ENCODE peak calls at places on chromosomes 3 and 15, in six cellular contexts. One of them, this sample, is unnamed.

GRCh38 chr3:123652346-123652984 is 67.6 kb upstream of the HACD2 start:
- DNase-seq in NT2/D1: peak; percentile 46
- DNase-seq in uterus: peak; percentile 86
- DNase-seq in neural progenitor cell: peak; percentile 87
- DNase-seq in GM23248: peak; percentile 88
- DNase-seq in SK-N-SH: peak; percentile 89
- DNase-seq in this sample: peak; percentile 91

GRCh38 chr3:124826703-124827102 is 60.5 kb downstream of the ITGB5 start:
- DNase-seq in NT2/D1: peak; percentile 64
- DNase-seq in uterus: peak; percentile 65
- DNase-seq in neural progenitor cell: no peak
- DNase-seq in GM23248: peak; percentile 94
- DNase-seq in SK-N-SH: no peak
- DNase-seq in this sample: peak; percentile 90

GRCh38 chr15:70379134-70379533 is 281.4 kb upstream of the TLE3 start:
- DNase-seq in NT2/D1: no peak
- DNase-seq in uterus: no peak
- DNase-seq in neural progenitor cell: no peak
- DNase-seq in GM23248: no peak
- DNase-seq in SK-N-SH: no peak
- DNase-seq in this sample: no peak

GRCh38 chr15:56677271-56677670 is 56.0 kb downstream of the ZNF280D start:
- DNase-seq in NT2/D1: no peak
- DNase-seq in uterus: no peak
- DNase-seq in neural progenitor cell: no peak
- DNase-seq in GM23248: no peak
- DNase-seq in SK-N-SH: no peak
- DNase-seq in this sample: no peak

GRCh38 chr15:59138243-59138642 is 33.3 kb downstream of the CCNB2 start:
- DNase-seq in NT2/D1: peak; percentile 74
- DNase-seq in uterus: no peak
- DNase-seq in neural progenitor cell: peak; percentile 63
- DNase-seq in GM23248: peak; percentile 60
- DNase-seq in SK-N-SH: peak; percentile 72
- DNase-seq in this sample: no peak

GRCh38 chr3:42656680-42657610 is 3.4 kb downstream of the ZBTB47 start:
- DNase-seq in NT2/D1: no peak
- DNase-seq in uterus: no peak
- DNase-seq in neural progenitor cell: no peak
- DNase-seq in GM23248: no peak
- DNase-seq in SK-N-SH: peak; percentile 15
- DNase-seq in this sample: no peak

GRCh38 chr3:128324911-128325592 is 141.6 kb downstream of the DNAJB8 start:
- DNase-seq in NT2/D1: no peak
- DNase-seq in uterus: no peak
- DNase-seq in neural progenitor cell: no peak
- DNase-seq in GM23248: no peak
- DNase-seq in SK-N-SH: no peak
- DNase-seq in this sample: peak; percentile 33

GRCh38 chr3:82100378-82100777 is 338.9 kb upstream of the GBE1 start:
- DNase-seq in NT2/D1: no peak
- DNase-seq in uterus: no peak
- DNase-seq in neural progenitor cell: peak; percentile 55
- DNase-seq in GM23248: no peak
- DNase-seq in SK-N-SH: no peak
- DNase-seq in this sample: no peak

GRCh38 chr15:90603893-90604292 is 74.2 kb downstream of the CRTC3 start:
- DNase-seq in NT2/D1: no peak
- DNase-seq in uterus: no peak
- DNase-seq in neural progenitor cell: no peak
- DNase-seq in GM23248: peak; percentile 59
- DNase-seq in SK-N-SH: no peak
- DNase-seq in this sample: no peak

GRCh38 chr3:191376742-191377141 is 46.4 kb upstream of the UTS2B start:
- DNase-seq in NT2/D1: no peak
- DNase-seq in uterus: peak; percentile 28
- DNase-seq in neural progenitor cell: no peak
- DNase-seq in GM23248: peak; percentile 93
- DNase-seq in SK-N-SH: no peak
- DNase-seq in this sample: no peak

GRCh38 chr3:178712247-178712646 is 176.0 kb downstream of the KCNMB2 start:
- DNase-seq in NT2/D1: no peak
- DNase-seq in uterus: no peak
- DNase-seq in neural progenitor cell: no peak
- DNase-seq in GM23248: no peak
- DNase-seq in SK-N-SH: no peak
- DNase-seq in this sample: no peak

GRCh38 chr15:70063992-70064379 is 33.7 kb downstream of the TLE3 start:
- DNase-seq in NT2/D1: no peak
- DNase-seq in uterus: no peak
- DNase-seq in neural progenitor cell: no peak
- DNase-seq in GM23248: no peak
- DNase-seq in SK-N-SH: no peak
- DNase-seq in this sample: no peak

GRCh38 chr3:24498391-24498790 is 3.7 kb upstream of the THRB start:
- DNase-seq in NT2/D1: no peak
- DNase-seq in uterus: no peak
- DNase-seq in neural progenitor cell: no peak
- DNase-seq in GM23248: peak; percentile 23
- DNase-seq in SK-N-SH: no peak
- DNase-seq in this sample: no peak

GRCh38 chr3:182906036-182906435 is 74.3 kb downstream of the DCUN1D1 start:
- DNase-seq in NT2/D1: no peak
- DNase-seq in uterus: no peak
- DNase-seq in neural progenitor cell: no peak
- DNase-seq in GM23248: no peak
- DNase-seq in SK-N-SH: no peak
- DNase-seq in this sample: no peak

GRCh38 chr3:188322135-188322892 is 168.4 kb downstream of the LPP start:
- DNase-seq in NT2/D1: no peak
- DNase-seq in uterus: no peak
- DNase-seq in neural progenitor cell: no peak
- DNase-seq in GM23248: no peak
- DNase-seq in SK-N-SH: no peak
- DNase-seq in this sample: no peak

GRCh38 chr3:140994316-140994715 is 52.7 kb downstream of the SLC25A36 start:
- DNase-seq in NT2/D1: no peak
- DNase-seq in uterus: no peak
- DNase-seq in neural progenitor cell: no peak
- DNase-seq in GM23248: peak; percentile 39
- DNase-seq in SK-N-SH: no peak
- DNase-seq in this sample: no peak

GRCh38 chr15:65655026-65655425 is 33.3 kb downstream of the SLC24A1 start:
- DNase-seq in NT2/D1: no peak
- DNase-seq in uterus: no peak
- DNase-seq in neural progenitor cell: no peak
- DNase-seq in GM23248: peak; percentile 53
- DNase-seq in SK-N-SH: no peak
- DNase-seq in this sample: no peak

GRCh38 chr3:23004971-23005370 is 198.2 kb upstream of the UBE2E2 start:
- DNase-seq in NT2/D1: no peak
- DNase-seq in uterus: no peak
- DNase-seq in neural progenitor cell: no peak
- DNase-seq in GM23248: peak; percentile 82
- DNase-seq in SK-N-SH: no peak
- DNase-seq in this sample: no peak

GRCh38 chr15:55196011-55196410 is 730 bp downstream of the RSL24D1 start:
- DNase-seq in NT2/D1: no peak
- DNase-seq in uterus: no peak
- DNase-seq in neural progenitor cell: no peak
- DNase-seq in GM23248: peak; percentile 29
- DNase-seq in SK-N-SH: no peak
- DNase-seq in this sample: no peak

GRCh38 chr3:109618766-109619378 is 281.5 kb upstream of the DPPA4 start:
- DNase-seq in NT2/D1: no peak
- DNase-seq in uterus: no peak
- DNase-seq in neural progenitor cell: no peak
- DNase-seq in GM23248: no peak
- DNase-seq in SK-N-SH: no peak
- DNase-seq in this sample: no peak

GRCh38 chr3:142857056-142857455 is 31.8 kb downstream of the PCOLCE2 start:
- DNase-seq in NT2/D1: no peak
- DNase-seq in uterus: no peak
- DNase-seq in neural progenitor cell: peak; percentile 51
- DNase-seq in GM23248: peak; percentile 22
- DNase-seq in SK-N-SH: peak; percentile 65
- DNase-seq in this sample: no peak

GRCh38 chr15:70253461-70254156 is 155.9 kb upstream of the TLE3 start:
- DNase-seq in NT2/D1: no peak
- DNase-seq in uterus: no peak
- DNase-seq in neural progenitor cell: no peak
- DNase-seq in GM23248: no peak
- DNase-seq in SK-N-SH: no peak
- DNase-seq in this sample: no peak

GRCh38 chr15:88802250-88802990 is 816 bp upstream of the ACAN start:
- DNase-seq in NT2/D1: no peak
- DNase-seq in uterus: no peak
- DNase-seq in neural progenitor cell: no peak
- DNase-seq in GM23248: no peak
- DNase-seq in SK-N-SH: no peak
- DNase-seq in this sample: no peak

GRCh38 chr3:47250309-47251060 is 32.1 kb downstream of the KIF9 start:
- DNase-seq in NT2/D1: peak; percentile 27
- DNase-seq in uterus: peak; percentile 26
- DNase-seq in neural progenitor cell: peak; percentile 73
- DNase-seq in GM23248: peak; percentile 42
- DNase-seq in SK-N-SH: peak; percentile 67
- DNase-seq in this sample: no peak

GRCh38 chr3:197746801-197747237 is 2.9 kb upstream of the FYTTD1 start:
- DNase-seq in NT2/D1: no peak
- DNase-seq in uterus: no peak
- DNase-seq in neural progenitor cell: no peak
- DNase-seq in GM23248: no peak
- DNase-seq in SK-N-SH: no peak
- DNase-seq in this sample: no peak

GRCh38 chr15:49815937-49816336 is 195.1 kb downstream of the DTWD1 start:
- DNase-seq in NT2/D1: no peak
- DNase-seq in uterus: peak; percentile 56
- DNase-seq in neural progenitor cell: no peak
- DNase-seq in GM23248: peak; percentile 93
- DNase-seq in SK-N-SH: no peak
- DNase-seq in this sample: no peak

GRCh38 chr3:184467171-184467570 is 87.3 kb downstream of the CHRD start:
- DNase-seq in NT2/D1: no peak
- DNase-seq in uterus: no peak
- DNase-seq in neural progenitor cell: no peak
- DNase-seq in GM23248: no peak
- DNase-seq in SK-N-SH: no peak
- DNase-seq in this sample: no peak

GRCh38 chr15:68786753-68787152 is 33.9 kb downstream of the ANP32A start:
- DNase-seq in NT2/D1: no peak
- DNase-seq in uterus: no peak
- DNase-seq in neural progenitor cell: no peak
- DNase-seq in GM23248: no peak
- DNase-seq in SK-N-SH: no peak
- DNase-seq in this sample: no peak
- H3K4me1 ChIP-seq in NT2/D1: peaks cover 44% of the 10 kb centered on the region
- H3K4me1 ChIP-seq in uterus: no peaks in the 10 kb centered on the region
- H3K4me1 ChIP-seq in neural progenitor cell: peaks cover 18% of the 10 kb centered on the region
- H3K4me1 ChIP-seq in GM23248: no peaks in the 10 kb centered on the region
- H3K4me1 ChIP-seq in SK-N-SH: peaks cover 18% of the 10 kb centered on the region
- H3K4me1 ChIP-seq in this sample: no peaks in the 10 kb centered on the region

DNA sequence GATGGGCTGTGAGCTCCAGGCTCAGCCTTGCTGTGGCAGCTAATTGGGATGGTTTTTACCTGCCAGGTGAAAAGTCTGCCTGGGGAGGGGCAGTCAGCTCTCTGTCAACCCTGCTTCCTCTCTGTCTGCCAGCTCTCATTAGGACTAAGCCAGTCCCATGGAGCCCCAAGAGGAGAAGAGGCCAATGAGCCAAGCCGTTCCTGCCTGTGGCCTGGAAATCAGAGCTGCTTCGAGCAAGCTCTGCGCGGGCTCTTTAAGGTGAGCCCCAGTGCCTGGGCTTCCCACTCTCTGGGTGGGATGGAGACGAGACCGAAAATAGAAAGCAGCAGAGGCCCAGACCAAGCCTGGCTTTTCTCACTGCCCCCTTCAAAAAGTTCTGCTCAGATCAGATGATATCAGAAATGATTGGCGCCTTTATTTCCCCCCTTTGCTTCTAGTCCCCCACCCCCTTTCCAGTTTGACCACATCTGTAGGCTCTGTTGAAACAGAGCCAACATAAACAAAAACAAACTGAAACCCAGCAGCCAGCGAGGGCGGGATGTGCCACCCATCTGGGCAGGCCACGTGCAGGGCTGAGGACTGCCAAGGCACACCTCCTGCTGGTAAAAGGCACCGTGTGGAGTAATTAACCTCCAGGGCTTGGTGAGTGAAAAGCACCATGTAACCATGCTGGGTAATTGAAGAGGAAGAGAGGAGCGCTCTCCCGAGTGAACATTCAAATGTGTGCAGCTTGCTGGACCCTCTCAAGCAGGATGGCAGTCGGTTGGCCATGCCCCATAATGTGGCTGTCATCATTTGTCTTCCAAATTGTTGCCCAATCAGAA is 471.0 kb upstream of the PROK2 start:
- DNase-seq in NT2/D1: no peak
- DNase-seq in uterus: peak; percentile 62
- DNase-seq in neural progenitor cell: no peak
- DNase-seq in GM23248: no peak
- DNase-seq in SK-N-SH: peak; percentile 91
- DNase-seq in this sample: peak; percentile 83
- H3K4me3 ChIP-seq in NT2/D1: no peak overlapping the region
- H3K4me3 ChIP-seq in uterus: no peak overlapping the region
- H3K4me3 ChIP-seq in neural progenitor cell: no peak overlapping the region
- H3K4me3 ChIP-seq in GM23248: no peak overlapping the region
- H3K4me3 ChIP-seq in SK-N-SH: no peak overlapping the region
- H3K4me3 ChIP-seq in this sample: no peak overlapping the region

DNA sequence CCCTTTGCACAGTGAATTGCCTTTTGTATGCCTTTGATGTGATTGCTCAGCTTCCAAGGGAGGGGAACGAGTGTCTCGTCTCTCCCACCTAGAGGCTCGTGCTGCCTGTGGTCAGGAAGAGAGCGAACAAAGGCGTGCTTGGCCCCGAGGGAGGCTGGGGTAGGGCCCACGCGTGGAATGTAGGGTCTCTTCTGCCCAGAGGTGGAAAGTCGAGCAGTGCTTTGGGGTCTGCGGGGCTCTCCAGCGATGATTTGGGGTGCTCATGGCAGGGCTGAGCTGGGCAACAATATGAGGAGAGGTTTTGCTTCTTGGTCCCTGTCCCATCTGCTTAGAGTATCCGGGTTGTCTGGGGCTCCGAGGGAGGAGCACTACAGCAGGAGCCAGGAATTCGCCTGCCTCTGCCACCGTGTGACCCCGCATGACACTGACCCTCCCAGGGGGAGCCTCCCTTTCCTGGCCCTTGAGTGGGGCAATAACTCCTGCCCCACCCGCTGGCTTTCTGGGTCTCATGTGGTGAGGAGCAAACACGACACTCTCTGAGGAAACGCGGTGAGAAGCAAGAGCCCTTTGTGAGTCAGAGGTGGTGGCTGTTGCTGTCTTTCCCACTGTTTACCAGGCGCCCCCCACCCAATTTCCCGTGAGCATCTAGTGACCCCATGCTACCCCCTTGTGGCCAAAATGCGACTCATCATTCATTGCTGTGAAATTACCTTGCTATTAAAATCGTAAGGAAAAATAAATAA is 29.6 kb downstream of the CCNL1 start:
- DNase-seq in NT2/D1: peak; percentile 57
- DNase-seq in uterus: peak; percentile 59
- DNase-seq in neural progenitor cell: peak; percentile 85
- DNase-seq in GM23248: peak; percentile 75
- DNase-seq in SK-N-SH: peak; percentile 77
- DNase-seq in this sample: peak; percentile 77
- H3K4me1 ChIP-seq in NT2/D1: peaks cover 22% of the 10 kb centered on the region
- H3K4me1 ChIP-seq in uterus: peaks cover 22% of the 10 kb centered on the region
- H3K4me1 ChIP-seq in neural progenitor cell: peaks cover 22% of the 10 kb centered on the region
- H3K4me1 ChIP-seq in GM23248: peaks cover 70% of the 10 kb centered on the region
- H3K4me1 ChIP-seq in SK-N-SH: peaks cover 12% of the 10 kb centered on the region
- H3K4me1 ChIP-seq in this sample: no peaks in the 10 kb centered on the region

GRCh38 chr3:150083653-150084037 is 113.0 kb upstream of the PFN2 start:
- DNase-seq in NT2/D1: no peak
- DNase-seq in uterus: peak; percentile 21
- DNase-seq in neural progenitor cell: no peak
- DNase-seq in GM23248: peak; percentile 75
- DNase-seq in SK-N-SH: peak; percentile 32
- DNase-seq in this sample: peak; percentile 80
- H3K4me3 ChIP-seq in NT2/D1: no peak overlapping the region
- H3K4me3 ChIP-seq in uterus: peak overlapping the region; percentile 22
- H3K4me3 ChIP-seq in neural progenitor cell: no peak overlapping the region
- H3K4me3 ChIP-seq in GM23248: peak overlapping the region; percentile 72
- H3K4me3 ChIP-seq in SK-N-SH: peak overlapping the region; percentile 58
- H3K4me3 ChIP-seq in this sample: peak overlapping the region; percentile 26